ENCODE peak calls at places on chromosome X, in five cellular contexts. One of them, this sample, is unnamed.

GRCh38 chrX:69133561-69134542 is 31.4 kb downstream of the PJA1 start:
- DNase-seq in RCC 7860: peak; percentile 34
- DNase-seq in NCI-H1105 treated with DMSO at 0.1 percent for 48 hours: no peak
- DNase-seq in activated naive CD4-positive, alpha-beta T cell treated with anti-CD3 and anti-CD28 coated beads, Interleukin-2, amount 10 ng/mL, durations not matched to agents 7 days and 5 days: no peak
- DNase-seq in fibroblast of pulmonary artery: peak; percentile 78
- DNase-seq in this sample: peak; percentile 72

GRCh38 chrX:47706575-47706974 is 47.6 kb upstream of the UXT start:
- DNase-seq in NCI-H1105 treated with DMSO at 0.1 percent for 48 hours: no peak
- DNase-seq in RCC 7860: no peak
- DNase-seq in fibroblast of pulmonary artery: peak; percentile 58
- DNase-seq in activated naive CD4-positive, alpha-beta T cell treated with anti-CD3 and anti-CD28 coated beads, Interleukin-2, amount 10 ng/mL, durations not matched to agents 7 days and 5 days: no peak
- DNase-seq in this sample: no peak

GRCh38 chrX:13937370-13938052 is 92.2 kb downstream of the GEMIN8 start:
- DNase-seq in NCI-H1105 treated with DMSO at 0.1 percent for 48 hours: peak; percentile 16
- DNase-seq in activated naive CD4-positive, alpha-beta T cell treated with anti-CD3 and anti-CD28 coated beads, Interleukin-2, amount 10 ng/mL, durations not matched to agents 7 days and 5 days: no peak
- DNase-seq in fibroblast of pulmonary artery: peak; percentile 20
- DNase-seq in RCC 7860: no peak
- DNase-seq in this sample: no peak

GRCh38 chrX:34332336-34332735 is 200.2 kb upstream of the FAM47A start:
- DNase-seq in activated naive CD4-positive, alpha-beta T cell treated with anti-CD3 and anti-CD28 coated beads, Interleukin-2, amount 10 ng/mL, durations not matched to agents 7 days and 5 days: no peak
- DNase-seq in RCC 7860: no peak
- DNase-seq in NCI-H1105 treated with DMSO at 0.1 percent for 48 hours: no peak
- DNase-seq in fibroblast of pulmonary artery: peak; percentile 1
- DNase-seq in this sample: no peak

GRCh38 chrX:23792861-23793553 is 10.0 kb downstream of the SAT1 start:
- DNase-seq in fibroblast of pulmonary artery: no peak
- DNase-seq in NCI-H1105 treated with DMSO at 0.1 percent for 48 hours: peak; percentile 87
- DNase-seq in activated naive CD4-positive, alpha-beta T cell treated with anti-CD3 and anti-CD28 coated beads, Interleukin-2, amount 10 ng/mL, durations not matched to agents 7 days and 5 days: no peak
- DNase-seq in RCC 7860: no peak
- DNase-seq in this sample: no peak

GRCh38 chrX:103197721-103198306 is 17.1 kb upstream of the BEX4 start:
- DNase-seq in RCC 7860: peak; percentile 15
- DNase-seq in activated naive CD4-positive, alpha-beta T cell treated with anti-CD3 and anti-CD28 coated beads, Interleukin-2, amount 10 ng/mL, durations not matched to agents 7 days and 5 days: no peak
- DNase-seq in fibroblast of pulmonary artery: peak; percentile 38
- DNase-seq in NCI-H1105 treated with DMSO at 0.1 percent for 48 hours: no peak
- DNase-seq in this sample: no peak

GRCh38 chrX:19382500-19383145 is 38.9 kb downstream of the PDHA1 start:
- DNase-seq in activated naive CD4-positive, alpha-beta T cell treated with anti-CD3 and anti-CD28 coated beads, Interleukin-2, amount 10 ng/mL, durations not matched to agents 7 days and 5 days: peak; percentile 74
- DNase-seq in NCI-H1105 treated with DMSO at 0.1 percent for 48 hours: no peak
- DNase-seq in fibroblast of pulmonary artery: peak; percentile 36
- DNase-seq in RCC 7860: peak; percentile 4
- DNase-seq in this sample: peak; percentile 15

GRCh38 chrX:50747471-50747900 is 66.5 kb downstream of the SHROOM4 start:
- DNase-seq in RCC 7860: no peak
- DNase-seq in NCI-H1105 treated with DMSO at 0.1 percent for 48 hours: no peak
- DNase-seq in fibroblast of pulmonary artery: no peak
- DNase-seq in activated naive CD4-positive, alpha-beta T cell treated with anti-CD3 and anti-CD28 coated beads, Interleukin-2, amount 10 ng/mL, durations not matched to agents 7 days and 5 days: no peak
- DNase-seq in this sample: no peak

GRCh38 chrX:18887177-18887820 is 96.6 kb downstream of the PHKA2 start:
- DNase-seq in fibroblast of pulmonary artery: no peak
- DNase-seq in RCC 7860: no peak
- DNase-seq in NCI-H1105 treated with DMSO at 0.1 percent for 48 hours: peak; percentile 19
- DNase-seq in activated naive CD4-positive, alpha-beta T cell treated with anti-CD3 and anti-CD28 coated beads, Interleukin-2, amount 10 ng/mL, durations not matched to agents 7 days and 5 days: no peak
- DNase-seq in this sample: no peak

GRCh38 chrX:1239681-1240142 is 27.3 kb upstream of the CRLF2 start:
- DNase-seq in activated naive CD4-positive, alpha-beta T cell treated with anti-CD3 and anti-CD28 coated beads, Interleukin-2, amount 10 ng/mL, durations not matched to agents 7 days and 5 days: no peak
- DNase-seq in RCC 7860: no peak
- DNase-seq in NCI-H1105 treated with DMSO at 0.1 percent for 48 hours: no peak
- DNase-seq in fibroblast of pulmonary artery: no peak
- DNase-seq in this sample: no peak

GRCh38 chrX:1071351-1071750 is 141.1 kb downstream of the CRLF2 start:
- DNase-seq in NCI-H1105 treated with DMSO at 0.1 percent for 48 hours: no peak
- DNase-seq in fibroblast of pulmonary artery: no peak
- DNase-seq in RCC 7860: no peak
- DNase-seq in activated naive CD4-positive, alpha-beta T cell treated with anti-CD3 and anti-CD28 coated beads, Interleukin-2, amount 10 ng/mL, durations not matched to agents 7 days and 5 days: no peak
- DNase-seq in this sample: no peak

GRCh38 chrX:72060196-72060974 is 71.3 kb downstream of the RTL5 start:
- DNase-seq in RCC 7860: no peak
- DNase-seq in fibroblast of pulmonary artery: peak; percentile 32
- DNase-seq in activated naive CD4-positive, alpha-beta T cell treated with anti-CD3 and anti-CD28 coated beads, Interleukin-2, amount 10 ng/mL, durations not matched to agents 7 days and 5 days: no peak
- DNase-seq in NCI-H1105 treated with DMSO at 0.1 percent for 48 hours: peak; percentile 52
- DNase-seq in this sample: no peak

GRCh38 chrX:33465137-33465536 is 253.8 kb upstream of the DMD start:
- DNase-seq in fibroblast of pulmonary artery: no peak
- DNase-seq in RCC 7860: no peak
- DNase-seq in NCI-H1105 treated with DMSO at 0.1 percent for 48 hours: no peak
- DNase-seq in activated naive CD4-positive, alpha-beta T cell treated with anti-CD3 and anti-CD28 coated beads, Interleukin-2, amount 10 ng/mL, durations not matched to agents 7 days and 5 days: no peak
- DNase-seq in this sample: no peak

GRCh38 chrX:154443479-154443910 is 446 bp upstream of the FAM50A start:
- DNase-seq in fibroblast of pulmonary artery: no peak
- DNase-seq in NCI-H1105 treated with DMSO at 0.1 percent for 48 hours: peak; percentile 36
- DNase-seq in RCC 7860: no peak
- DNase-seq in activated naive CD4-positive, alpha-beta T cell treated with anti-CD3 and anti-CD28 coated beads, Interleukin-2, amount 10 ng/mL, durations not matched to agents 7 days and 5 days: no peak
- DNase-seq in this sample: no peak

GRCh38 chrX:84865113-84865512 is 138.6 kb upstream of the APOOL start:
- DNase-seq in NCI-H1105 treated with DMSO at 0.1 percent for 48 hours: peak; percentile 68
- DNase-seq in fibroblast of pulmonary artery: peak; percentile 0
- DNase-seq in RCC 7860: no peak
- DNase-seq in activated naive CD4-positive, alpha-beta T cell treated with anti-CD3 and anti-CD28 coated beads, Interleukin-2, amount 10 ng/mL, durations not matched to agents 7 days and 5 days: no peak
- DNase-seq in this sample: no peak

GRCh38 chrX:12702509-12703091 is 88.6 kb upstream of the PRPS2 start:
- DNase-seq in activated naive CD4-positive, alpha-beta T cell treated with anti-CD3 and anti-CD28 coated beads, Interleukin-2, amount 10 ng/mL, durations not matched to agents 7 days and 5 days: peak; percentile 32
- DNase-seq in fibroblast of pulmonary artery: peak; percentile 7
- DNase-seq in NCI-H1105 treated with DMSO at 0.1 percent for 48 hours: peak; percentile 59
- DNase-seq in RCC 7860: no peak
- DNase-seq in this sample: peak; percentile 3

GRCh38 chrX:46913710-46914109 is 1.5 kb downstream of the JADE3 start:
- DNase-seq in NCI-H1105 treated with DMSO at 0.1 percent for 48 hours: no peak
- DNase-seq in RCC 7860: no peak
- DNase-seq in fibroblast of pulmonary artery: peak; percentile 50
- DNase-seq in activated naive CD4-positive, alpha-beta T cell treated with anti-CD3 and anti-CD28 coated beads, Interleukin-2, amount 10 ng/mL, durations not matched to agents 7 days and 5 days: no peak
- DNase-seq in this sample: no peak

GRCh38 chrX:143121471-143121870 is 95.7 kb downstream of the SPANXN4 start:
- DNase-seq in RCC 7860: no peak
- DNase-seq in NCI-H1105 treated with DMSO at 0.1 percent for 48 hours: peak; percentile 96
- DNase-seq in fibroblast of pulmonary artery: no peak
- DNase-seq in activated naive CD4-positive, alpha-beta T cell treated with anti-CD3 and anti-CD28 coated beads, Interleukin-2, amount 10 ng/mL, durations not matched to agents 7 days and 5 days: no peak
- DNase-seq in this sample: no peak

GRCh38 chrX:142891046-142891445 is 134.7 kb upstream of the SPANXN4 start:
- DNase-seq in activated naive CD4-positive, alpha-beta T cell treated with anti-CD3 and anti-CD28 coated beads, Interleukin-2, amount 10 ng/mL, durations not matched to agents 7 days and 5 days: no peak
- DNase-seq in RCC 7860: no peak
- DNase-seq in NCI-H1105 treated with DMSO at 0.1 percent for 48 hours: no peak
- DNase-seq in fibroblast of pulmonary artery: no peak
- DNase-seq in this sample: no peak

GRCh38 chrX:24253030-24253429 is 60.8 kb downstream of the SUPT20HL2 start:
- DNase-seq in fibroblast of pulmonary artery: no peak
- DNase-seq in RCC 7860: no peak
- DNase-seq in NCI-H1105 treated with DMSO at 0.1 percent for 48 hours: no peak
- DNase-seq in activated naive CD4-positive, alpha-beta T cell treated with anti-CD3 and anti-CD28 coated beads, Interleukin-2, amount 10 ng/mL, durations not matched to agents 7 days and 5 days: no peak
- DNase-seq in this sample: no peak

GRCh38 chrX:47129157-47129878 is 15.2 kb downstream of the NDUFB11 start:
- DNase-seq in NCI-H1105 treated with DMSO at 0.1 percent for 48 hours: peak; percentile 89
- DNase-seq in activated naive CD4-positive, alpha-beta T cell treated with anti-CD3 and anti-CD28 coated beads, Interleukin-2, amount 10 ng/mL, durations not matched to agents 7 days and 5 days: peak; percentile 91
- DNase-seq in fibroblast of pulmonary artery: peak; percentile 97
- DNase-seq in RCC 7860: peak; percentile 85
- DNase-seq in this sample: peak; percentile 88

GRCh38 chrX:47587906-47588735 is 5.9 kb downstream of the TIMP1 start:
- DNase-seq in RCC 7860: no peak
- DNase-seq in fibroblast of pulmonary artery: peak; percentile 54
- DNase-seq in NCI-H1105 treated with DMSO at 0.1 percent for 48 hours: no peak
- DNase-seq in activated naive CD4-positive, alpha-beta T cell treated with anti-CD3 and anti-CD28 coated beads, Interleukin-2, amount 10 ng/mL, durations not matched to agents 7 days and 5 days: no peak
- DNase-seq in this sample: no peak

GRCh38 chrX:138765061-138765460 is 53.5 kb upstream of the FGF13 start:
- DNase-seq in activated naive CD4-positive, alpha-beta T cell treated with anti-CD3 and anti-CD28 coated beads, Interleukin-2, amount 10 ng/mL, durations not matched to agents 7 days and 5 days: no peak
- DNase-seq in RCC 7860: no peak
- DNase-seq in NCI-H1105 treated with DMSO at 0.1 percent for 48 hours: no peak
- DNase-seq in fibroblast of pulmonary artery: no peak
- DNase-seq in this sample: no peak

GRCh38 chrX:150436200-150436599 is 73.1 kb downstream of the MAMLD1 start:
- DNase-seq in NCI-H1105 treated with DMSO at 0.1 percent for 48 hours: no peak
- DNase-seq in RCC 7860: no peak
- DNase-seq in activated naive CD4-positive, alpha-beta T cell treated with anti-CD3 and anti-CD28 coated beads, Interleukin-2, amount 10 ng/mL, durations not matched to agents 7 days and 5 days: no peak
- DNase-seq in fibroblast of pulmonary artery: no peak
- DNase-seq in this sample: no peak

GRCh38 chrX:126485371-126485770 is 67.2 kb downstream of the DCAF12L1 start:
- DNase-seq in NCI-H1105 treated with DMSO at 0.1 percent for 48 hours: no peak
- DNase-seq in fibroblast of pulmonary artery: no peak
- DNase-seq in RCC 7860: peak; percentile 28
- DNase-seq in activated naive CD4-positive, alpha-beta T cell treated with anti-CD3 and anti-CD28 coated beads, Interleukin-2, amount 10 ng/mL, durations not matched to agents 7 days and 5 days: no peak
- DNase-seq in this sample: no peak

GRCh38 chrX:39017062-39017461 is 215.8 kb downstream of the MID1IP1 start:
- DNase-seq in fibroblast of pulmonary artery: no peak
- DNase-seq in RCC 7860: no peak
- DNase-seq in NCI-H1105 treated with DMSO at 0.1 percent for 48 hours: no peak
- DNase-seq in activated naive CD4-positive, alpha-beta T cell treated with anti-CD3 and anti-CD28 coated beads, Interleukin-2, amount 10 ng/mL, durations not matched to agents 7 days and 5 days: no peak
- DNase-seq in this sample: no peak

GRCh38 chrX:24153175-24153795 is 3.8 kb downstream of the ZFX start:
- DNase-seq in fibroblast of pulmonary artery: no peak
- DNase-seq in activated naive CD4-positive, alpha-beta T cell treated with anti-CD3 and anti-CD28 coated beads, Interleukin-2, amount 10 ng/mL, durations not matched to agents 7 days and 5 days: peak; percentile 34
- DNase-seq in NCI-H1105 treated with DMSO at 0.1 percent for 48 hours: no peak
- DNase-seq in RCC 7860: no peak
- DNase-seq in this sample: no peak

GRCh38 chrX:150041208-150041607 is 102.9 kb upstream of the EOLA2 start:
- DNase-seq in RCC 7860: no peak
- DNase-seq in fibroblast of pulmonary artery: no peak
- DNase-seq in activated naive CD4-positive, alpha-beta T cell treated with anti-CD3 and anti-CD28 coated beads, Interleukin-2, amount 10 ng/mL, durations not matched to agents 7 days and 5 days: no peak
- DNase-seq in NCI-H1105 treated with DMSO at 0.1 percent for 48 hours: no peak
- DNase-seq in this sample: no peak

GRCh38 chrX:24647257-24648058 is at the start of gene PCYT1B:
- DNase-seq in fibroblast of pulmonary artery: peak; percentile 58
- DNase-seq in activated naive CD4-positive, alpha-beta T cell treated with anti-CD3 and anti-CD28 coated beads, Interleukin-2, amount 10 ng/mL, durations not matched to agents 7 days and 5 days: peak; percentile 81
- DNase-seq in NCI-H1105 treated with DMSO at 0.1 percent for 48 hours: peak; percentile 90
- DNase-seq in RCC 7860: no peak
- DNase-seq in this sample: no peak

GRCh38 chrX:132480581-132481203 is 8.1 kb downstream of the MBNL3 start:
- DNase-seq in fibroblast of pulmonary artery: peak; percentile 49
- DNase-seq in activated naive CD4-positive, alpha-beta T cell treated with anti-CD3 and anti-CD28 coated beads, Interleukin-2, amount 10 ng/mL, durations not matched to agents 7 days and 5 days: peak; percentile 60
- DNase-seq in RCC 7860: no peak
- DNase-seq in NCI-H1105 treated with DMSO at 0.1 percent for 48 hours: peak; percentile 57
- DNase-seq in this sample: no peak

GRCh38 chrX:30153881-30154260 is 61.5 kb upstream of the MAGEB2 start:
- DNase-seq in fibroblast of pulmonary artery: peak; percentile 6
- DNase-seq in activated naive CD4-positive, alpha-beta T cell treated with anti-CD3 and anti-CD28 coated beads, Interleukin-2, amount 10 ng/mL, durations not matched to agents 7 days and 5 days: no peak
- DNase-seq in NCI-H1105 treated with DMSO at 0.1 percent for 48 hours: no peak
- DNase-seq in RCC 7860: no peak
- DNase-seq in this sample: no peak

GRCh38 chrX:74537011-74537390 is 77.4 kb downstream of the RLIM start:
- DNase-seq in activated naive CD4-positive, alpha-beta T cell treated with anti-CD3 and anti-CD28 coated beads, Interleukin-2, amount 10 ng/mL, durations not matched to agents 7 days and 5 days: no peak
- DNase-seq in fibroblast of pulmonary artery: peak; percentile 60
- DNase-seq in RCC 7860: no peak
- DNase-seq in NCI-H1105 treated with DMSO at 0.1 percent for 48 hours: no peak
- DNase-seq in this sample: no peak

GRCh38 chrX:71228063-71228642 is 5.1 kb downstream of the GJB1 start:
- DNase-seq in RCC 7860: no peak
- DNase-seq in activated naive CD4-positive, alpha-beta T cell treated with anti-CD3 and anti-CD28 coated beads, Interleukin-2, amount 10 ng/mL, durations not matched to agents 7 days and 5 days: no peak
- DNase-seq in NCI-H1105 treated with DMSO at 0.1 percent for 48 hours: no peak
- DNase-seq in fibroblast of pulmonary artery: no peak
- DNase-seq in this sample: no peak

GRCh38 chrX:22126311-22126710 is 94.2 kb downstream of the PHEX start:
- DNase-seq in RCC 7860: no peak
- DNase-seq in fibroblast of pulmonary artery: no peak
- DNase-seq in activated naive CD4-positive, alpha-beta T cell treated with anti-CD3 and anti-CD28 coated beads, Interleukin-2, amount 10 ng/mL, durations not matched to agents 7 days and 5 days: no peak
- DNase-seq in NCI-H1105 treated with DMSO at 0.1 percent for 48 hours: no peak
- DNase-seq in this sample: no peak

GRCh38 chrX:40278340-40279090 is 180.8 kb upstream of the BCOR start:
- DNase-seq in fibroblast of pulmonary artery: no peak
- DNase-seq in activated naive CD4-positive, alpha-beta T cell treated with anti-CD3 and anti-CD28 coated beads, Interleukin-2, amount 10 ng/mL, durations not matched to agents 7 days and 5 days: peak; percentile 46
- DNase-seq in NCI-H1105 treated with DMSO at 0.1 percent for 48 hours: no peak
- DNase-seq in RCC 7860: no peak
- DNase-seq in this sample: no peak

GRCh38 chrX:103565752-103566151 is 19.6 kb upstream of the TCEAL4 start:
- DNase-seq in RCC 7860: no peak
- DNase-seq in NCI-H1105 treated with DMSO at 0.1 percent for 48 hours: no peak
- DNase-seq in activated naive CD4-positive, alpha-beta T cell treated with anti-CD3 and anti-CD28 coated beads, Interleukin-2, amount 10 ng/mL, durations not matched to agents 7 days and 5 days: no peak
- DNase-seq in fibroblast of pulmonary artery: peak; percentile 74
- DNase-seq in this sample: no peak

GRCh38 chrX:134484039-134484438 is 24.1 kb downstream of the HPRT1 start:
- DNase-seq in activated naive CD4-positive, alpha-beta T cell treated with anti-CD3 and anti-CD28 coated beads, Interleukin-2, amount 10 ng/mL, durations not matched to agents 7 days and 5 days: no peak
- DNase-seq in RCC 7860: peak; percentile 43
- DNase-seq in fibroblast of pulmonary artery: peak; percentile 79
- DNase-seq in NCI-H1105 treated with DMSO at 0.1 percent for 48 hours: peak; percentile 42
- DNase-seq in this sample: peak; percentile 36

GRCh38 chrX:46576458-46576857 is 2.9 kb downstream of the CHST7 start:
- DNase-seq in RCC 7860: no peak
- DNase-seq in activated naive CD4-positive, alpha-beta T cell treated with anti-CD3 and anti-CD28 coated beads, Interleukin-2, amount 10 ng/mL, durations not matched to agents 7 days and 5 days: no peak
- DNase-seq in fibroblast of pulmonary artery: peak; percentile 42
- DNase-seq in NCI-H1105 treated with DMSO at 0.1 percent for 48 hours: no peak
- DNase-seq in this sample: no peak